ENCODE peak calls at places on chromosome 13, in eight cellular contexts. One of them, this sample, is unnamed.

GRCh38 chr13:51000058-51000457 is 90.5 kb downstream of the RNASEH2B start:
- DNase-seq in HT-29: no peak
- DNase-seq in amniotic epithelial cell: no peak
- DNase-seq in AG08396: no peak
- DNase-seq in cerebellar cortex: no peak
- DNase-seq in activated CD4-positive, alpha-beta T cell treated with anti-CD3 and anti-CD28 coated beads for 4 hours: no peak
- DNase-seq in Right ventricle myocardium superior: no peak
- DNase-seq in AG09319: no peak
- DNase-seq in this sample: no peak

GRCh38 chr13:39777527-39778061 is 122.1 kb downstream of the COG6 start:
- DNase-seq in AG08396: peak
- DNase-seq in HT-29: peak
- DNase-seq in Right ventricle myocardium superior: no peak
- DNase-seq in activated CD4-positive, alpha-beta T cell treated with anti-CD3 and anti-CD28 coated beads for 4 hours: peak
- DNase-seq in AG09319: peak
- DNase-seq in amniotic epithelial cell: peak
- DNase-seq in cerebellar cortex: no peak
- DNase-seq in this sample: no peak

GRCh38 chr13:51768976-51769375 is 35.0 kb downstream of the DHRS12 start:
- DNase-seq in Right ventricle myocardium superior: no peak
- DNase-seq in AG09319: no peak
- DNase-seq in activated CD4-positive, alpha-beta T cell treated with anti-CD3 and anti-CD28 coated beads for 4 hours: no peak
- DNase-seq in HT-29: no peak
- DNase-seq in cerebellar cortex: no peak
- DNase-seq in amniotic epithelial cell: no peak
- DNase-seq in AG08396: no peak
- DNase-seq in this sample: no peak

GRCh38 chr13:98370806-98371553 is 193.9 kb upstream of the RNF113B start:
- DNase-seq in activated CD4-positive, alpha-beta T cell treated with anti-CD3 and anti-CD28 coated beads for 4 hours: no peak
- DNase-seq in cerebellar cortex: no peak
- DNase-seq in AG09319: peak
- DNase-seq in Right ventricle myocardium superior: peak
- DNase-seq in HT-29: no peak
- DNase-seq in AG08396: peak
- DNase-seq in amniotic epithelial cell: peak
- DNase-seq in this sample: peak

GRCh38 chr13:109500146-109500773 is 286.1 kb downstream of the IRS2 start:
- DNase-seq in Right ventricle myocardium superior: no peak
- DNase-seq in activated CD4-positive, alpha-beta T cell treated with anti-CD3 and anti-CD28 coated beads for 4 hours: no peak
- DNase-seq in cerebellar cortex: no peak
- DNase-seq in HT-29: peak
- DNase-seq in AG09319: no peak
- DNase-seq in amniotic epithelial cell: peak
- DNase-seq in AG08396: no peak
- DNase-seq in this sample: no peak

GRCh38 chr13:86601351-86601750 is 802.1 kb upstream of the SLITRK6 start:
- DNase-seq in Right ventricle myocardium superior: no peak
- DNase-seq in cerebellar cortex: no peak
- DNase-seq in activated CD4-positive, alpha-beta T cell treated with anti-CD3 and anti-CD28 coated beads for 4 hours: no peak
- DNase-seq in amniotic epithelial cell: peak
- DNase-seq in HT-29: no peak
- DNase-seq in AG09319: no peak
- DNase-seq in AG08396: no peak
- DNase-seq in this sample: no peak

GRCh38 chr13:71828564-71828963 is 38.4 kb downstream of the DACH1 start:
- DNase-seq in activated CD4-positive, alpha-beta T cell treated with anti-CD3 and anti-CD28 coated beads for 4 hours: no peak
- DNase-seq in Right ventricle myocardium superior: no peak
- DNase-seq in AG09319: no peak
- DNase-seq in cerebellar cortex: no peak
- DNase-seq in HT-29: no peak
- DNase-seq in AG08396: no peak
- DNase-seq in amniotic epithelial cell: no peak
- DNase-seq in this sample: no peak

GRCh38 chr13:32642316-32642715 is 56.1 kb downstream of the PDS5B start:
- DNase-seq in amniotic epithelial cell: no peak
- DNase-seq in activated CD4-positive, alpha-beta T cell treated with anti-CD3 and anti-CD28 coated beads for 4 hours: no peak
- DNase-seq in AG09319: no peak
- DNase-seq in HT-29: no peak
- DNase-seq in cerebellar cortex: no peak
- DNase-seq in Right ventricle myocardium superior: no peak
- DNase-seq in AG08396: no peak
- DNase-seq in this sample: no peak

GRCh38 chr13:37669845-37670244 is 71.3 kb upstream of the POSTN start:
- DNase-seq in amniotic epithelial cell: no peak
- DNase-seq in AG08396: no peak
- DNase-seq in cerebellar cortex: no peak
- DNase-seq in HT-29: no peak
- DNase-seq in AG09319: no peak
- DNase-seq in activated CD4-positive, alpha-beta T cell treated with anti-CD3 and anti-CD28 coated beads for 4 hours: no peak
- DNase-seq in Right ventricle myocardium superior: no peak
- DNase-seq in this sample: no peak